ENCODE peak calls at places on chromosomes 3 and 15, in four cellular contexts. N is breast epithelium, G is adrenal gland, C is endothelial cell of umbilical vein. K is an unnamed sample.

GRCh38 chr3:4532535-4533112 is 39.5 kb downstream of the ITPR1 start:
- DNase-seq in N (no peak), G (no peak), C (no peak), K (no peak)

GRCh38 chr3:98513136-98513535 is 9.6 kb downstream of the CLDND1 start:
- DNase-seq in N (no peak), G (no peak), C (no peak), K (no peak)

GRCh38 chr3:153315781-153316180 is 153.8 kb downstream of the RAP2B start:
- DNase-seq in N (no peak), G (no peak), C (no peak), K (no peak)

GRCh38 chr15:22810033-22810734 is 23.7 kb downstream of the NIPA1 start:
- DNase-seq in N (no peak), G (no peak), C (no peak), K (no peak)

GRCh38 chr3:115330406-115330805 is 183.3 kb upstream of the ZBTB20 start:
- DNase-seq in N (no peak), G (no peak), C (peak; percentile 78), K (no peak)

GRCh38 chr15:57496946-57497944 is 94.5 kb upstream of the MYZAP start:
- DNase-seq in N (peak; percentile 77), G (no peak), C (no peak), K (peak; percentile 27)

GRCh38 chr3:142647856-142648255 is 51.7 kb downstream of the PLS1 start:
- DNase-seq in N (no peak), G (no peak), C (no peak), K (peak; percentile 64)

GRCh38 chr3:79973917-79974595 is 206.3 kb upstream of the ROBO1 start:
- DNase-seq in N (no peak), G (no peak), C (no peak), K (no peak)

GRCh38 chr3:48599077-48599501 is 4.0 kb upstream of the COL7A1 start:
- DNase-seq in N (peak; percentile 77), G (no peak), C (no peak), K (no peak)

GRCh38 chr3:144770813-144771400 is 799.3 kb downstream of the DIPK2A start:
- DNase-seq in N (no peak), G (no peak), C (peak; percentile 93), K (no peak)

GRCh38 chr3:138675393-138675792 is 66.8 kb downstream of the FAIM start:
- DNase-seq in N (no peak), G (no peak), C (no peak), K (no peak)

GRCh38 chr3:12194209-12194608 is 35.5 kb upstream of the TIMP4 start:
- DNase-seq in N (no peak), G (no peak), C (peak; percentile 34), K (no peak)

GRCh38 chr3:188700497-188700896 is 471.3 kb upstream of the TPRG1 start:
- DNase-seq in N (no peak), G (no peak), C (no peak), K (no peak)

GRCh38 chr3:48552111-48552911 is 4.3 kb downstream of the PFKFB4 start:
- DNase-seq in N (no peak), G (no peak), C (no peak), K (no peak)

GRCh38 chr3:194109192-194109863 is 26.6 kb upstream of the HES1 start:
- DNase-seq in N (no peak), G (no peak), C (no peak), K (no peak)

GRCh38 chr15:72200395-72201237 is 3.0 kb upstream of the GRAMD2A start:
- DNase-seq in N (no peak), G (no peak), C (no peak), K (no peak)

GRCh38 chr3:60079076-60079475 is 1029.3 kb upstream of the CFAP20DC start:
- DNase-seq in N (no peak), G (no peak), C (no peak), K (no peak)

GRCh38 chr3:159791336-159791735 is 197.3 kb upstream of the IL12A start:
- DNase-seq in N (no peak), G (no peak), C (no peak), K (no peak)
- H3K27ac ChIP-seq in N (no peak overlapping the region), G (no peak overlapping the region), C (no peak overlapping the region), K (peak overlapping the region; percentile 82)

GRCh38 chr15:69454953-69455352 is 2.3 kb downstream of the RPLP1 start:
- DNase-seq in N (no peak), G (no peak), C (no peak), K (no peak)

GRCh38 chr15:69456208-69457166 is 3.9 kb downstream of the RPLP1 start:
- DNase-seq in N (no peak), G (no peak), C (no peak), K (no peak)

GRCh38 chr15:69451951-69452701 is 492 bp upstream of the RPLP1 start:
- DNase-seq in N (no peak), G (no peak), C (no peak), K (no peak)

GRCh38 chr15:69450968-69451695 is 1.5 kb upstream of the RPLP1 start:
- DNase-seq in N (no peak), G (no peak), C (no peak), K (no peak)

DNA sequence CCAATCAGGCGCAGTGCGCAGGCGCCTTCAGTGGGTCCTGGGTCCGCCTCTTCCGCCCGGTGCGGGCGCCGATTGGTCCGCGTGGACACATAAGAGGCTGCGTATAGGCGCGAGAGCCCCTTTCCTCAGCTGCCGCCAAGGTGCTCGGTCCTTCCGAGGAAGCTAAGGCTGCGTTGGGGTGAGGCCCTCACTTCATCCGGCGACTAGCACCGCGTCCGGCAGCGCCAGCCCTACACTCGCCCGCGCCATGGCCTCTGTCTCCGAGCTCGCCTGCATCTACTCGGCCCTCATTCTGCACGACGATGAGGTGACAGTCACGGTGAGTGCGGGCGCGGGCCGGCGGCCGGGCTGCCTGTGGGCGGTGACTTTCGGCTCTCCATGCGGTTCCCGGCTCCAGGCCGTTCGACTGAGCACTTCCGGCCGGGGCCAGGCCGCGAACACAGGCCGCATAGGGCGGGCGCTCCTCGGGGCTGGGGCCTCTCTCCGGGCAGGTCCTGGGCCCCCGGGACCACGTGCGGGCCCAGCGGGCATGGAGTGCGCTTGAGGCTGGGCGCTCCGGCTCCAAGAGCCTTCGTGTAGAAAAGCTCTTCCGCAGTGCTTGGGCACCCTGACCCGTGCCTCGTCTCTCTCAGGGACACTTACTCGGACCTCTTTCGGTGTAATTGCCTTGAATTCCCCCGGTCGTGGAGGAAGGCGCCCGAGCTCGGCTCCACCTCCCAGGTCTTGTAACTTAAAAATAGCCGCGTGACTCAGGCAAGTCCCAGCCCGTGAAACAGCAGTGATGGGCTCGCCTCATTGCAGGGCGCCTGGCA is at the start of gene RPLP1:
- DNase-seq in N (peak; percentile 97), G (peak; percentile 96), C (peak; percentile 95), K (peak; percentile 97)
- TF ChIP-seq POLR2A in N (peak; percentile 57), G (peak; percentile 75), C (peak; percentile 100), K (peak; percentile 94)

GRCh38 chr3:50539887-50540286 is 27.7 kb downstream of the C3orf18 start:
- DNase-seq in N (no peak), G (no peak), C (no peak), K (no peak)

GRCh38 chr3:50539356-50539838 is 28.1 kb downstream of the C3orf18 start:
- DNase-seq in N (no peak), G (no peak), C (no peak), K (no peak)

GRCh38 chr3:50537421-50538129 is 30.0 kb downstream of the C3orf18 start:
- DNase-seq in N (no peak), G (no peak), C (no peak), K (no peak)

GRCh38 chr3:50534721-50535330 is 31.4 kb upstream of the CACNA2D2 start:
- DNase-seq in N (no peak), G (no peak), C (no peak), K (no peak)

DNA sequence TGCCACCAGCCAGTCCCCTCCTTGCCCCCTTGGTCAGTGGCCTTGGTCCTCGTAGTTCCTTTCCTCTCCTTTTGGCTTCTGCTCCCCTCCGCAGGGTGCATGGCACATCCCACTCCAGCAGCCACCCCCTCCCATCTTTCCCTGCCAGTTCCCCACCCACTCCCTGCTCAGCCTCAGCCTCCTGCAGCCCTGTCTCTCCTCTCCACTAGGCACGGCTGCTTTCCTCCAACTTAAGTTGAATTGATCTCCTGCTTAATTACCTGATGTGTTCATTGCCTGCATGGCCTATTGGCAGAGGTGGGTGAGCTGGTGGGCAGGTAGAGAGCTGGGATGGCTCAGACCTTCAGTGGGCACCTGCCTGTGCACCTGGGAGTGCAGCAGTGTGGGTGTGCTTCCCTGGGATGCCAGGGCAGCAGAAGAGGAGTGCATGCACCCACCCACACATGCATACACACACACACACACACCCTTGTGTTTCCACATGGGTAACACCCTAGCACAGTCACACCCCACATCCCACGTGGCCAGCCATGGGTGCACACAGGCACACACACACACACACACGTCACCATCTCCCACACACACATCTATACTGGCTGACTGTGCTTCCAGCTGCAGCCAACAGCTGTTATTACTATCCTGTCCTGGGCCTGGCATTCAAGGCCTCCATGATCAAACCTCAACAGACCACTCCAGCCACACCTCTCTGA is 30.9 kb downstream of the C3orf18 start:
- DNase-seq in N (no peak), G (no peak), C (no peak), K (no peak)
- H3K4me1 ChIP-seq in N (no peaks in the 10 kb centered on the region), G (no peaks in the 10 kb centered on the region), C (no peaks in the 10 kb centered on the region), K (no peaks in the 10 kb centered on the region)

GRCh38 chr15:42507514-42507913 is 12.1 kb downstream of the SNAP23 start:
- DNase-seq in N (no peak), G (no peak), C (no peak), K (no peak)

GRCh38 chr15:42508263-42508690 is 12.8 kb downstream of the SNAP23 start:
- DNase-seq in N (no peak), G (peak; percentile 45), C (no peak), K (no peak)

GRCh38 chr15:42510258-42511009 is 15.0 kb downstream of the SNAP23 start:
- DNase-seq in N (no peak), G (no peak), C (no peak), K (no peak)

GRCh38 chr15:42511010-42511396 is 15.6 kb downstream of the SNAP23 start:
- DNase-seq in N (no peak), G (no peak), C (peak; percentile 32), K (no peak)
- H3K27ac ChIP-seq in N (peak overlapping the region; percentile 45), G (peak overlapping the region; percentile 16), C (peak overlapping the region; percentile 55), K (no peak overlapping the region)

GRCh38 chr3:51998774-51999173 is 3.1 kb upstream of the RPL29 start:
- DNase-seq in N (no peak), G (no peak), C (no peak), K (no peak)

GRCh38 chr3:52004158-52004787 is 8.6 kb upstream of the RPL29 start:
- DNase-seq in N (no peak), G (no peak), C (peak; percentile 20), K (no peak)

GRCh38 chr3:52002768-52003167 is 7.1 kb upstream of the RPL29 start:
- DNase-seq in N (no peak), G (no peak), C (no peak), K (no peak)

GRCh38 chr3:51999861-52000260 is 4.2 kb upstream of the RPL29 start:
- DNase-seq in N (no peak), G (no peak), C (no peak), K (no peak)

DNA sequence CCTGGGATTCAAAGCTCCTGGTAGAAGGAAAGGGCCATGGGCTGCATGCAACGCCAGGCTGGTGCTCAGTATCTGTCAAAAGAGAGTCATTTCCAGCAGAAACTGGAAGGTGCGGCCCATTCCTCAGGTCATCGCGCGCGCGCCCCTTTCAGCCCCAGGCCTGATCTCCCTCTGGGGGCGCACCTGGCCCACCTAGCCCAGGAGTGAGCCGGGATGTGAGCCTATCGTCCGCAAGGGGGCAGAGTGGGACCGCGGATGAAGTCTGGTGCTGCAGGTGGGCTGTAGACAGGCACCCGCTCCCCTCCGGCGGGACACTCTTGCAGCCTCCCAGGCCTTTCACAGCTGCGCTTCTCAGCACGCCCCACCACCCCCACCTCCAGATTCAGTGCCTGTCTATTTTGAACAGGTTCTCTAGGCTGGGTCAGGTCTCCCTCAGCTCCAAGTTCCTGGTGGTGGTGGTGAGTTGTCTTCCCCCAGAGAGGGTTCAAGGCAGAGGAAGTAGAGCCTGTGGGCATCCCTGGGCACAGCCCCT is 5.8 kb upstream of the RPL29 start:
- DNase-seq in N (peak; percentile 68), G (peak; percentile 59), C (peak; percentile 70), K (peak; percentile 79)
- TF ChIP-seq POLR2A in N (no peak), G (no peak), C (no peak), K (no peak)